ENCODE peak calls at places on chromosomes 2 and 18, in six cellular contexts. N is AG08395, H is head of caudate nucleus, M is cardiac fibroblast, X is cardiac muscle cell, Q is activated T-helper 1 cell treated with Interleukin-2 at 50 U/mL for 16 hours. W is an unnamed sample.

GRCh38 chr2:68214381-68214780 is 38.0 kb downstream of the PPP3R1 start:
- DNase-seq in Q (no peak), N (no peak), M (no peak), H (no peak), X (no peak), W (no peak)

GRCh38 chr2:36394804-36395203 is 39.2 kb downstream of the CRIM1 start:
- DNase-seq in N (no peak), X (no peak), H (no peak), Q (no peak), M (no peak), W (no peak)

GRCh38 chr18:30828700-30829099 is 213.8 kb downstream of the DSC3 start:
- DNase-seq in H (no peak), X (no peak), Q (no peak), M (no peak), N (no peak), W (no peak)

GRCh38 chr2:72007402-72007801 is 140.3 kb downstream of the CYP26B1 start:
- DNase-seq in Q (no peak), X (no peak), N (no peak), M (no peak), H (no peak), W (no peak)

GRCh38 chr2:40292291-40292690 is 159.6 kb downstream of the SLC8A1 start:
- DNase-seq in N (no peak), H (no peak), Q (no peak), X (no peak), M (no peak), W (no peak)

GRCh38 chr2:46313063-46313462 is 15.9 kb downstream of the EPAS1 start:
- DNase-seq in H (no peak), N (no peak), X (no peak), Q (no peak), M (no peak), W (no peak)

GRCh38 chr2:230230087-230230486 is 4.6 kb downstream of the SP140 start:
- DNase-seq in M (peak; percentile 43), X (peak; percentile 64), N (no peak), H (no peak), Q (no peak), W (no peak)

GRCh38 chr2:215598376-215598975 is 162.6 kb upstream of the FN1 start:
- DNase-seq in N (peak; percentile 37), M (no peak), H (no peak), Q (no peak), X (no peak), W (no peak)

GRCh38 chr2:174004311-174004695 is 39.1 kb upstream of the SP3 start:
- DNase-seq in Q (no peak), M (no peak), X (no peak), N (no peak), H (no peak), W (no peak)

GRCh38 chr2:190988910-190989309 is 25.1 kb downstream of the STAT1 start:
- DNase-seq in X (no peak), M (no peak), Q (no peak), H (no peak), N (no peak), W (no peak)

GRCh38 chr2:55653255-55653654 is 35.8 kb upstream of the PPP4R3B start:
- DNase-seq in H (no peak), X (no peak), N (no peak), Q (no peak), M (no peak), W (no peak)

GRCh38 chr2:162839419-162839818 is 852 bp upstream of the KCNH7 start:
- DNase-seq in M (no peak), N (no peak), Q (no peak), H (peak; percentile 32), X (no peak), W (peak; percentile 6)

GRCh38 chr18:58338961-58339722 is 289.7 kb downstream of the ALPK2 start:
- DNase-seq in M (peak; percentile 44), N (peak; percentile 24), Q (no peak), H (no peak), X (peak; percentile 66), W (no peak)

GRCh38 chr2:99278793-99279291 is 22.2 kb downstream of the LYG1 start:
- DNase-seq in M (peak; percentile 68), N (peak; percentile 75), X (peak; percentile 80), Q (no peak), H (no peak), W (no peak)

GRCh38 chr2:240959214-240959940 is 39.0 kb upstream of the SNED1 start:
- DNase-seq in H (no peak), X (no peak), N (no peak), Q (no peak), M (no peak), W (no peak)

GRCh38 chr2:159606287-159606686 is 10.1 kb downstream of the BAZ2B start:
- DNase-seq in X (peak; percentile 17), Q (no peak), H (no peak), N (no peak), M (no peak), W (no peak)

GRCh38 chr18:60050821-60051220 is 151.0 kb downstream of the PMAIP1 start:
- DNase-seq in N (no peak), Q (no peak), X (no peak), H (no peak), M (no peak), W (no peak)

GRCh38 chr2:65374555-65374954 is 57.8 kb downstream of the SPRED2 start:
- DNase-seq in H (no peak), X (no peak), M (no peak), Q (no peak), N (no peak), W (no peak)

GRCh38 chr18:3452750-3453539 is 3.0 kb downstream of the TGIF1 start:
- DNase-seq in N (no peak), X (peak; percentile 40), H (no peak), M (peak; percentile 34), Q (no peak), W (no peak)

GRCh38 chr2:65372619-65373018 is 59.8 kb downstream of the SPRED2 start:
- DNase-seq in X (no peak), M (no peak), Q (no peak), N (no peak), H (no peak), W (no peak)

GRCh38 chr2:144711546-144712276 is 191.8 kb upstream of the ZEB2 start:
- DNase-seq in H (no peak), M (no peak), Q (no peak), N (no peak), X (no peak), W (no peak)

GRCh38 chr2:127419448-127420038 is 1.3 kb downstream of the PROC start:
- DNase-seq in Q (no peak), X (no peak), N (peak; percentile 22), M (no peak), H (peak; percentile 8), W (no peak)

GRCh38 chr18:48801728-48802542 is 148.8 kb downstream of the SMAD7 start:
- DNase-seq in M (no peak), H (no peak), Q (no peak), X (no peak), N (no peak), W (no peak)

GRCh38 chr2:85437488-85438290 is 19.2 kb downstream of the SH2D6 start:
- DNase-seq in Q (peak; percentile 65), H (peak; percentile 92), M (peak; percentile 93), N (peak; percentile 77), X (peak; percentile 90), W (peak; percentile 91)

GRCh38 chr18:9348079-9348671 is 13.6 kb downstream of the TWSG1 start:
- DNase-seq in Q (no peak), N (peak; percentile 22), H (no peak), X (peak; percentile 59), M (peak; percentile 47), W (no peak)

GRCh38 chr18:5842653-5843052 is 52.7 kb downstream of the TMEM200C start:
- DNase-seq in X (no peak), N (no peak), H (no peak), Q (no peak), M (no peak), W (no peak)

GRCh38 chr2:144770616-144771230 is 250.8 kb upstream of the ZEB2 start:
- DNase-seq in N (no peak), X (no peak), M (no peak), Q (no peak), H (peak; percentile 15), W (peak; percentile 15)

GRCh38 chr2:233451950-233452349 is 97.7 kb downstream of the DGKD start:
- DNase-seq in X (no peak), M (no peak), N (no peak), H (no peak), Q (no peak), W (no peak)

GRCh38 chr2:225192869-225193268 is 150.6 kb upstream of the DOCK10 start:
- DNase-seq in H (no peak), N (no peak), M (no peak), Q (no peak), X (peak; percentile 2), W (no peak)

GRCh38 chr2:77018219-77018618 is 504.0 kb downstream of the LRRTM4 start:
- DNase-seq in N (no peak), X (no peak), Q (no peak), H (no peak), M (no peak), W (no peak)

GRCh38 chr2:28347596-28347995 is 45.1 kb upstream of the FOSL2 start:
- DNase-seq in Q (no peak), X (no peak), N (no peak), H (no peak), M (no peak), W (no peak)

GRCh38 chr2:85468096-85468703 is 49.7 kb downstream of the SH2D6 start:
- DNase-seq in Q (no peak), X (no peak), N (no peak), M (no peak), H (no peak), W (no peak)

GRCh38 chr2:7940120-7940386 is 741.8 kb upstream of the ID2 start:
- DNase-seq in H (no peak), X (no peak), N (no peak), M (no peak), Q (no peak), W (no peak)

GRCh38 chr18:63004466-63005089 is 289.2 kb downstream of the PHLPP1 start:
- DNase-seq in X (no peak), Q (no peak), M (no peak), N (no peak), H (no peak), W (no peak)

GRCh38 chr18:73942081-73942625 is 205.5 kb downstream of the FBXO15 start:
- DNase-seq in X (no peak), Q (no peak), N (no peak), M (no peak), H (no peak), W (no peak)

GRCh38 chr18:3368193-3368592 is 81.8 kb upstream of the TGIF1 start:
- DNase-seq in Q (no peak), M (peak; percentile 91), H (no peak), X (peak; percentile 89), N (peak; percentile 55), W (no peak)

GRCh38 chr18:79947054-79947755 is 4.2 kb downstream of the SLC66A2 start:
- DNase-seq in Q (no peak), H (no peak), N (peak; percentile 47), M (no peak), X (no peak), W (no peak)

GRCh38 chr2:120846406-120847095 is 110.9 kb downstream of the GLI2 start:
- DNase-seq in M (no peak), H (no peak), N (no peak), Q (no peak), X (no peak), W (no peak)

GRCh38 chr18:3998698-3999333 is 456.3 kb downstream of the DLGAP1 start:
- DNase-seq in X (peak; percentile 72), M (peak; percentile 70), H (no peak), N (peak; percentile 36), Q (no peak), W (no peak)

GRCh38 chr2:164114937-164115336 is 379.1 kb upstream of the FIGN start:
- DNase-seq in M (no peak), Q (no peak), H (no peak), N (no peak), X (no peak), W (no peak)